ENCODE peak calls at places on chromosomes 11 and 22, in four cellular contexts. D, B, N and M are unnamed samples.

GRCh38 chr11:72358461-72359405 is 75.6 kb downstream of the CLPB start:
- DNase-seq in N (no peak), B (no peak), D (no peak), M (no peak)

GRCh38 chr11:131760191-131760951 is 390.0 kb downstream of the NTM start:
- DNase-seq in D (no peak), N (peak), B (no peak), M (peak)

GRCh38 chr11:111417011-111417765 is 38.1 kb upstream of the POU2AF1 start:
- DNase-seq in N (peak), B (no peak), D (no peak), M (no peak)

GRCh38 chr11:65584723-65585171 is 8.9 kb downstream of the EHBP1L1 start:
- DNase-seq in D (no peak), B (peak), N (no peak), M (no peak)

GRCh38 chr11:13074714-13075464 is 65.8 kb downstream of the RASSF10 start:
- DNase-seq in N (no peak), D (no peak), B (no peak), M (no peak)

GRCh38 chr11:60866911-60867870 is at the start of gene ZP1:
- DNase-seq in N (no peak), D (no peak), B (no peak), M (no peak)

GRCh38 chr11:130338667-130339066 is 23.9 kb upstream of the ZBTB44 start:
- DNase-seq in B (no peak), D (no peak), N (no peak), M (no peak)

GRCh38 chr22:34236527-34236926 is 316.3 kb upstream of the LARGE1 start:
- DNase-seq in N (no peak), D (no peak), B (no peak), M (no peak)

GRCh38 chr22:17283423-17283822 is 64.2 kb upstream of the ADA2 start:
- DNase-seq in D (no peak), N (no peak), B (no peak), M (no peak)

GRCh38 chr22:36725366-36726006 is 21.9 kb upstream of the CACNG2 start:
- DNase-seq in D (no peak), N (no peak), B (no peak), M (no peak)

GRCh38 chr11:105219269-105219668 is 79.7 kb upstream of the CARD18 start:
- DNase-seq in N (no peak), D (no peak), B (no peak), M (no peak)

GRCh38 chr22:49080631-49081030 is 747.0 kb downstream of the BRD1 start:
- DNase-seq in N (no peak), D (no peak), B (no peak), M (no peak)

GRCh38 chr11:108593910-108594434 is 404 bp upstream of the EXPH5 start:
- DNase-seq in N (no peak), B (no peak), D (no peak), M (no peak)

GRCh38 chr22:23182289-23183106 is 2.2 kb downstream of the BCR start:
- DNase-seq in D (no peak), N (peak), B (peak), M (no peak)
- H3K27ac ChIP-seq in D (peak), N (no peak), B (no peak), M (peak)

DNA sequence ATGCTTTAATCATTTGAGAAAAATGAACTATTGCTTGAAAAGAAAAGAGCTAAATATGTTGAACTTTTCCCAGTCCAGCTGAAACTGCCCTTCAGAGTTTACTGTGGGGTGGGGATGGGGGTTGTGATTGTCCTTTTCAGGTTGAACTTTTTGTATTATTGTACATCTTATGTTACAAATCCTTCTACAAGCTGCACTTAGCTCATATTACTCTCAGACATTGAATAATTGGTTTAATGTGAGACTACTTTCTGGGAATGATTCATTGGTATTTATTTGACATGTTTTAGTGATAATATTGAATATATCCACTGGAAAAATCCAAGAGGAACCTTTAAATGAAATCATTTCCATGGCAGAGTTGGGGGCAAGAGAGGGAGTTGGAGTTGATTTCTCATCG is 84.9 kb downstream of the ATXN10 start:
- DNase-seq in B (no peak), D (no peak), N (peak), M (no peak)
- H3K27ac ChIP-seq in B (no peak), D (no peak), N (no peak), M (no peak)

DNA sequence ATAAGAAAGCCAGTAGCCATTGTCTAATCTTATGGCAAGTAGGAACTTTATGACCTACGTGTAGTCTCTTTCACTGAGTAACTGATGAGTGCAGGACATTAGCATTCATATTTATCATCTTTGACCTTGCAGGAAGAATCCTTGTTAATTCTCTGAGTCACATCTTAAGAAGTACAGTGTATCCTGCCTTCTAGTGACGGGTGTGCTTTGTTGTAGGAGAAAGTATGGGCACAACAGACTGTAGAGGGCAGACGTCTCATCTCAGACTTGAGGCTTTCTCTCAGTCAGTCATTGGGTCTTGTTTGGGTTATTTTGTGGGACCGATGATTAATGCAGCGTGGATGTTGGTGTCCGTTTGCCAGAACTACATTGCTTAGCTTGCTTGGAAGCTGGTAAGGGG is 6.8 kb downstream of the RNF214 start:
- DNase-seq in B (no peak), N (peak), D (no peak), M (no peak)
- H3K27ac ChIP-seq in B (no peak), N (no peak), D (no peak), M (no peak)

DNA sequence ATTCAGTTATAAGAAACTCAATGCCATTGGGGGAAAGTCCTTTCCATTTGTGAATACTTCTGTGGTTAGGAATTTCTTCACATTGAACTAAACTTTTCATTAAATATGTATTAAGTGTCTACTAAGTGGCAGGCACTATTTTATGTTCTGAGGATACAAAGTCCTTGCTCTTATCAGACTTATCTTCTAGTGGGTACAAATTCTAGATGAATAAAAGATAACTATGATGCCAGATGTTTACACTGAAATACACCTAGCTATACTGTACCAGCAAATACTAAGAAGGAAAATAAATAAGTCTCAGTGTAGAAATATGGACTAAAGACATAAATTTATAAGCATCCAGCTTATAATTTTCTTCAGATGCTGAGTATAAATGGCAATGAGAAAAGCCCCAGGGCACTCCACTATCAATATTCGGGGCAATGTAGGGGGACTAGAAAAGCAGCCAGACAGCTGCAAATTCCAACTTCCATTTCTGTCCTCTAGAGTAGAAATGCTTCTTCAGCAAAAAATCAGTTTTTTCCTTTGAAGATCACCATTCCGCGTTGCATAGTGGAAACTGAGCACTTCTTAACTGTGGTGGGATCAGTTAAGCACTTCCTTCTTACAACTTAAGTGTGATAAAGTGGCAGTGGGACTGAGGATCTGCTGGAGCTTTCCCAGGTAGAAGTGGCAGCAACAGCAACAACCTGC is 11.8 kb upstream of the BIRC3 start:
- DNase-seq in D (no peak), B (no peak), N (no peak), M (no peak)
- H3K27ac ChIP-seq in D (peak), B (no peak), N (no peak), M (no peak)

DNA sequence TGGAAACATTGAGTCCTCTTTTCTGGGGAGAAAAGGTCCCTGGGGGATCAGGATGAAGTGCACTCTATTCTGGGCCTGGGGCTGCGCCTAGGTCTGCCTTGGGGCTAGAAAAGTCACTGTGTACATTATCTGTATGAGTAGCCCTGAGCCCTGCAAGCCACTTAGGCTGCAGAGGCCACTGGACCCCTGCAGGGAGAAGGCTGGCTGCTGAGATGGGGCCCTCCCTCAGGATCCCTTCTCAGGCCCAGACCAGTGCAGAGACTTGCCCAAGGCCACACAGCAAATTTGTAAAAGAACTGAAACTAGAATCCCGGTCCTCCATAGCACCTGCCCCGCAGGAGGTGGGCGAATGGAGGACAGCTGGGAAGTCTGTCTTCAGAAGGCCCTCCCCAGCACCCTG is 26.8 kb upstream of the HMOX1 start:
- DNase-seq in N (no peak), B (no peak), D (no peak), M (no peak)
- H3K27ac ChIP-seq in N (no peak), B (no peak), D (no peak), M (no peak)